ENCODE peak calls at places on chromosomes 12 and 14, in six cellular contexts. N is fibroblast of lung, O is lower lobe of right lung, W is psoas muscle, M is tibial artery, Y is uterus. D is an unnamed sample.

GRCh38 chr12:128644664-128645296 is 179.0 kb downstream of the SLC15A4 start:
- DNase-seq in N (no peak), W (no peak), Y (peak; percentile 19), O (no peak), M (no peak), D (no peak)

GRCh38 chr12:107984973-107985372 is 144.1 kb upstream of the WSCD2 start:
- DNase-seq in O (no peak), W (no peak), N (no peak), Y (no peak), M (no peak), D (no peak)

GRCh38 chr14:105483300-105484068 is 3.2 kb upstream of the CRIP1 start:
- DNase-seq in O (no peak), N (no peak), M (peak; percentile 55), Y (no peak), W (no peak), D (peak; percentile 80)

GRCh38 chr12:92199846-92200576 is 54.4 kb upstream of the BTG1 start:
- DNase-seq in W (no peak), N (no peak), Y (no peak), O (no peak), M (no peak), D (no peak)

GRCh38 chr14:77882631-77883030 is 82.7 kb downstream of the ADCK1 start:
- DNase-seq in Y (no peak), N (no peak), O (no peak), W (no peak), M (peak; percentile 37), D (no peak)

GRCh38 chr14:72666610-72667009 is 227.3 kb downstream of the DPF3 start:
- DNase-seq in O (no peak), W (no peak), N (peak; percentile 89), M (no peak), Y (no peak), D (no peak)

GRCh38 chr12:130713581-130713991 is 2.5 kb downstream of the RIMBP2 start:
- DNase-seq in N (no peak), Y (peak; percentile 18), M (peak; percentile 15), O (no peak), W (no peak), D (no peak)

GRCh38 chr12:26204612-26205289 is 9.4 kb downstream of the SSPN start:
- DNase-seq in Y (peak; percentile 40), N (no peak), W (peak; percentile 30), O (no peak), M (peak; percentile 46), D (no peak)

GRCh38 chr12:64320611-64321010 is 69.9 kb downstream of the C12orf56 start:
- DNase-seq in W (no peak), O (no peak), M (no peak), Y (no peak), N (no peak), D (no peak)

GRCh38 chr14:71574976-71575375 is 357.3 kb upstream of the RGS6 start:
- DNase-seq in W (no peak), N (peak; percentile 94), Y (no peak), M (no peak), O (no peak), D (no peak)

GRCh38 chr12:112121780-112122565 is 3.4 kb upstream of the TRAFD1 start:
- DNase-seq in O (peak; percentile 72), M (peak; percentile 73), W (peak; percentile 61), N (peak; percentile 91), Y (peak; percentile 85), D (peak; percentile 89)

GRCh38 chr12:98503343-98503592 is 12.1 kb upstream of the TMPO start:
- DNase-seq in N (peak; percentile 87), W (peak; percentile 83), Y (peak; percentile 94), O (peak; percentile 85), M (peak; percentile 92), D (peak; percentile 94)

GRCh38 chr12:59322473-59322872 is 273.4 kb upstream of the SLC16A7 start:
- DNase-seq in N (no peak), W (no peak), Y (no peak), O (no peak), M (no peak), D (no peak)

GRCh38 chr14:70714055-70714550 is 72.4 kb downstream of the TTC9 start:
- DNase-seq in N (peak; percentile 50), Y (no peak), W (no peak), M (no peak), O (no peak), D (no peak)

GRCh38 chr12:54413284-54414190 is 5.5 kb downstream of the ITGA5 start:
- DNase-seq in N (peak; percentile 37), O (peak; percentile 83), M (peak; percentile 83), W (peak; percentile 52), Y (no peak), D (peak; percentile 55)

GRCh38 chr12:117090816-117091711 is 8.2 kb downstream of the TESC start:
- DNase-seq in M (no peak), Y (no peak), W (no peak), N (no peak), O (peak; percentile 46), D (peak; percentile 42)

GRCh38 chr14:99514552-99515300 is 33.5 kb downstream of the CCNK start:
- DNase-seq in O (peak; percentile 47), N (no peak), M (no peak), W (no peak), Y (no peak), D (peak; percentile 75)

GRCh38 chr12:119334459-119335170 is at the start of gene CCDC60:
- DNase-seq in M (no peak), N (no peak), Y (no peak), O (peak; percentile 50), W (no peak), D (no peak)
- H3K4me3 ChIP-seq in M (no peak within 1 kb of the TSS), N (no peak within 1 kb of the TSS), Y (no peak within 1 kb of the TSS), O (no peak within 1 kb of the TSS), W (no peak within 1 kb of the TSS), D (no peak within 1 kb of the TSS)

GRCh38 chr12:52275686-52276085 is 1.2 kb downstream of the KRT86 start:
- DNase-seq in W (no peak), M (no peak), O (no peak), N (no peak), Y (no peak), D (peak; percentile 44)
- H3K4me1 ChIP-seq in W (peaks cover 5% of the 10 kb centered on the region), M (peaks cover 21% of the 10 kb centered on the region), O (peaks cover 22% of the 10 kb centered on the region), N (peaks cover 19% of the 10 kb centered on the region), Y (no peaks in the 10 kb centered on the region), D (no peaks in the 10 kb centered on the region)

DNA sequence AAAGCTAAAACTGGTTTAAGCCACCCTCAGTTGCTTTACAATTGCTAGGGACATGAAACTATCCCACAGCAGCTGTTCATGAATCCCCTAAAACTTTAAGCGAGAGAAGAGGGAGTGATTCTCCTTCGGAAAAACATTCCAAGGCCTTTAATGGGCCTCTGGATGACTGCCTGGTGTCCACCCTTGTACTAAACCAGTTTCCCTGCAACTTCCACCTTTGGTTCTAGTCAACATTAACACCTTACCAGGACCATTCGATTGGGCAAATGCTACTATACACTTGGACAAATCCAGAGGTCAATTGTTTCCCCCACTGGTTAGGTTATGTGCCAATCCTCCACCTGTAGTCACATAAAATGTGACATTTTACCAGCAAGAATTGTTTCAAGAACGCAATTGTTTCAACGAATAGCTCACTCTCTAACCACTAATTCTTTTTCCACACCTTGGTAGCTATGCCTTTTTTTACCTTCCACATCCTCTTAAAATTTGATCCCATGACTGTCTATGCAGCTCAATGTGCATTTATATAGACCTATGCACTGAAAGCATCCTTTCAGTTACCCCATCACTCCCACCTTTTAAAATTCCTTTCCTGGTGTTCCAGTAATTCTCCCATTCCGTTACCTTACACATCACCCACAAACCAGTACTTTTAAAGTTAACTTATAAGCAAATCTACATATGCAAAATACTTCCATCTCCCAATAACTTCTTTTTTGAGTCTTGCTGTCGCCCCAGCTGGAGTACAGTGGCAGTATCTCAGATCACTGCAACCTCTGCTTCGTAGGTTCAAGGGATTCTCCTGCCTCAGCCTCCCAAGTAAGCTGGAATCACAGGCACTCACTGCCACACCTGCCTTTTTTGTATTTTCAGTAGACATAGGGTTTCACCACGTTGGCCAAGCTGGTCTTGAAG is 3.6 kb downstream of the UBC start:
- DNase-seq in M (no peak), N (peak; percentile 30), O (no peak), W (no peak), Y (no peak), D (peak; percentile 24)
- H3K4me3 ChIP-seq in M (peak overlapping the region; percentile 36), N (peak overlapping the region; percentile 73), O (peak overlapping the region; percentile 38), W (peak overlapping the region; percentile 62), Y (no peak overlapping the region), D (peak overlapping the region; percentile 2)

DNA sequence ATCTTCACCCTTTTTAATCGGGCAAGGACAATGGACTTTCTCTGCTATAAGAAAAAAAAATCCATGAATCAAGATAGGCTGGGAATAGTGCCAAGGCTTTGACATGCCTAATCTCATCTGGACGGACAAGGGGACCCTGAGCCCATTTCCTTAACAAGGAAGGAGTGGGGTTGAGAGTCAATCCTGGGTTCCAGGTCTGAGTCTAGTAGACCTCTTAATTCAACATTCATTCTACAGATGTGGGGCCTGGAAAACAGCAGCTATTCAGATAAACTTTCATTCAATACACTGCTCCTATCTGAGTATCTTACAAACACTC is 82.0 kb upstream of the GPR68 start:
- DNase-seq in W (no peak), M (no peak), Y (no peak), N (no peak), O (no peak), D (no peak)
- H3K4me1 ChIP-seq in W (no peaks in the 10 kb centered on the region), M (no peaks in the 10 kb centered on the region), Y (peaks cover 5% of the 10 kb centered on the region), N (no peaks in the 10 kb centered on the region), O (peaks cover 63% of the 10 kb centered on the region), D (no peaks in the 10 kb centered on the region)

DNA sequence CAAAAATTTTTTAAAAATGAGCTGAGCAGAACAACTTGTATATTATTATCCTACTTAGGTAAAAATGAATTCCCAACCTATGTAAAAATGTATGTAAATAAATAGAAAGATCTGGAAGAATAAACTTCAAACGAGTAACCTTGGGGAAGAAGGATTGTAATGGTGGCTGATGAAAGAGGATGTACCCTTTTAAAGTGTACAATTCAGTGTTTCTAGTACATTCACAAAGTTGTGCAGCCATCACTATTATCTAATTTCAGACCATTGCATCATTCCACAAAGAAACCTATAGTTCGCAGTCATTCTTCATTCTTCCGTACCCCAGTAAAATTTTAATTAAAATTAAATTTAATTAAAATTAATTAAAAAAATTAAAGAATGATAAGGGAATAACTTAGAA is 1.1 kb downstream of the DEPDC4 start:
- DNase-seq in W (no peak), M (no peak), Y (no peak), N (no peak), O (no peak), D (no peak)
- H3K4me3 ChIP-seq in W (no peak overlapping the region), M (no peak overlapping the region), Y (no peak overlapping the region), N (no peak overlapping the region), O (no peak overlapping the region), D (no peak overlapping the region)

DNA sequence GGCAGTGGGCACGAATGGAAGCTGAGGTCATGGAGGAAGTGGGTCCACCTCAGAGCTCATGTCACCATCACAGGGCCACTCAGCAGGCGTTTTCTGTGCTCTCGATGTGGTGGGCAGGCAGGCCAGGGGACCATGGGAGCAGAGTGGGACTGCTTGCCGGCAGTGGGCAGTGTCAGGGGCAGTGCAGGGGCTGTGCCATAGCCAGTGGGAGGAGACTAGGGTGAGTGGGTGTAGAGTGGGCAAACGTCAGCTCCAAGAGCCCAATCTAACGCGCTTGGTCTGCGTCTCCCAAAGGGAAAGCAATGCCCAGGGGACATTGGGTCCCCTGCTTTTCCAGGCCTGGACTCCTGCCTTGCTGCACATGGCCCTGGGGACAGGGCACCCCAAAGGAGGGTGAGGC is 58.3 kb downstream of the SLC6A12 start:
- DNase-seq in N (no peak), Y (no peak), O (no peak), M (no peak), W (no peak), D (no peak)
- H3K4me1 ChIP-seq in N (no peaks in the 10 kb centered on the region), Y (no peaks in the 10 kb centered on the region), O (peaks cover 5% of the 10 kb centered on the region), M (no peaks in the 10 kb centered on the region), W (no peaks in the 10 kb centered on the region), D (no peaks in the 10 kb centered on the region)

D was measured in aorta.